ENCODE peak calls at places on chromosome 6, in seven cellular contexts. A is astrocyte of the spinal cord, Y is colonic mucosa, J is H9, U is Panc1, M is progenitor cell of endocrine pancreas, L is tibial nerve. P is an unnamed sample.

GRCh38 chr6:3852391-3852790 is 3.2 kb downstream of the FAM50B start:
- DNase-seq in A (no peak), Y (no peak), J (no peak), U (no peak), M (no peak), L (no peak), P (no peak)

GRCh38 chr6:168244961-168245551 is 74.5 kb downstream of the DACT2 start:
- DNase-seq in A (no peak), Y (no peak), J (no peak), U (no peak), M (no peak), L (no peak), P (no peak)

GRCh38 chr6:16179063-16179462 is 50.2 kb downstream of the MYLIP start:
- DNase-seq in A (no peak), Y (no peak), J (no peak), U (no peak), M (no peak), L (no peak), P (no peak)

GRCh38 chr6:165231581-165232276 is 77.7 kb downstream of the C6orf118 start:
- DNase-seq in A (peak; percentile 36), Y (no peak), J (no peak), U (peak; percentile 22), M (no peak), L (no peak), P (peak; percentile 18)

GRCh38 chr6:14276066-14276465 is 158.5 kb downstream of the CD83 start:
- DNase-seq in A (no peak), Y (no peak), J (peak; percentile 34), U (no peak), M (no peak), L (no peak), P (no peak)

GRCh38 chr6:53643481-53643965 is 22.0 kb downstream of the KLHL31 start:
- DNase-seq in A (no peak), Y (no peak), J (no peak), U (no peak), M (no peak), L (no peak), P (no peak)

GRCh38 chr6:118316796-118317384 is 231.2 kb upstream of the PLN start:
- DNase-seq in A (no peak), Y (no peak), J (no peak), U (no peak), M (no peak), L (no peak), P (no peak)

GRCh38 chr6:4607026-4607704 is 169.0 kb upstream of the CDYL start:
- DNase-seq in A (peak; percentile 93), Y (peak; percentile 47), J (no peak), U (no peak), M (no peak), L (no peak), P (no peak)

GRCh38 chr6:5151955-5152401 is 66.8 kb downstream of the PPP1R3G start:
- DNase-seq in A (peak; percentile 61), Y (no peak), J (no peak), U (no peak), M (no peak), L (no peak), P (no peak)

GRCh38 chr6:113936093-113936934 is 34.6 kb downstream of the HDAC2 start:
- DNase-seq in A (peak; percentile 76), Y (peak; percentile 44), J (no peak), U (peak; percentile 69), M (no peak), L (no peak), P (peak; percentile 10)

GRCh38 chr6:37693546-37694250 is 4.0 kb downstream of the MDGA1 start:
- DNase-seq in A (no peak), Y (no peak), J (no peak), U (no peak), M (no peak), L (no peak), P (no peak)

GRCh38 chr6:168908166-168908565 is 345.5 kb downstream of the THBS2 start:
- DNase-seq in A (peak; percentile 41), Y (no peak), J (no peak), U (no peak), M (no peak), L (no peak), P (no peak)

GRCh38 chr6:31202259-31203166 is 32.0 kb upstream of the POU5F1 start:
- DNase-seq in A (no peak), Y (peak; percentile 35), J (no peak), U (no peak), M (no peak), L (no peak), P (no peak)

GRCh38 chr6:65760285-65760684 is 53.3 kb upstream of the EYS start:
- DNase-seq in A (no peak), Y (no peak), J (no peak), U (no peak), M (no peak), L (no peak), P (no peak)

GRCh38 chr6:161094904-161095440 is 103.4 kb downstream of the MAP3K4 start:
- DNase-seq in A (no peak), Y (no peak), J (no peak), U (no peak), M (no peak), L (no peak), P (no peak)

GRCh38 chr6:129832299-129832698 is 28.8 kb downstream of the TMEM244 start:
- DNase-seq in A (no peak), Y (no peak), J (no peak), U (no peak), M (no peak), L (no peak), P (no peak)

DNA sequence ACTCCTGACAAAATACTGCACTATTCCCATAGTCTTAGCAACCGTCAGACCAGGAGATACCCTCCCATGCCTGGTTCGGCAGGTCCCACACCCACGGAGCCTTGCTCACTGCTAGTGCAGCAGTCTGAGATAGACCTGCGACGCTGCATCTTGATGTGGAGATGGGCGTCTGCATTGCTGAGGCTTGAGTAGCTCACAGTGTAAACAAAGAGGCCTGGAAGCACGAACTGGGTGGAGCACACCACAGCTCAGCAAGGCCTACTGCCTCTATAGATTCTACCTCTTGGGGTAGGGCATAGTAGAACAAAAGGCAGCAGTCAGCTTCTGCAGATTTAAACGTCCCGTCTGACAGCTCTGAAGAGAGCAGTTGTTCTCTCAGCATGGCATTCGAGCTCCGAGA is 25.4 kb downstream of the TMEM244 start:
- DNase-seq in A (no peak), Y (no peak), J (no peak), U (no peak), M (no peak), L (no peak), P (no peak)
- TF ChIP-seq CTCF in A (no peak), Y (no peak), J (no peak), U (no peak), M (no peak), L (no peak), P (no peak)

GRCh38 chr6:101114703-101115102 is 233.6 kb upstream of the ASCC3 start:
- DNase-seq in A (peak; percentile 38), Y (peak; percentile 19), J (no peak), U (peak; percentile 28), M (no peak), L (no peak), P (peak; percentile 25)

GRCh38 chr6:101113468-101114260 is 232.5 kb upstream of the ASCC3 start:
- DNase-seq in A (no peak), Y (no peak), J (no peak), U (no peak), M (no peak), L (no peak), P (no peak)

GRCh38 chr6:101120747-101121146 is 239.6 kb upstream of the ASCC3 start:
- DNase-seq in A (no peak), Y (no peak), J (no peak), U (no peak), M (no peak), L (no peak), P (no peak)

GRCh38 chr6:101117397-101118185 is 236.5 kb upstream of the ASCC3 start:
- DNase-seq in A (no peak), Y (peak; percentile 59), J (peak; percentile 79), U (no peak), M (no peak), L (no peak), P (peak; percentile 30)

GRCh38 chr6:101116337-101116736 is 235.2 kb upstream of the ASCC3 start:
- DNase-seq in A (no peak), Y (no peak), J (no peak), U (no peak), M (no peak), L (no peak), P (no peak)
- TF ChIP-seq CTCF in A (no peak), Y (no peak), J (peak; percentile 40), U (peak; percentile 11), M (no peak), L (no peak), P (no peak)

GRCh38 chr6:132598473-132598872 is 8.9 kb upstream of the TAAR5 start:
- DNase-seq in A (no peak), Y (no peak), J (peak; percentile 61), U (no peak), M (no peak), L (no peak), P (peak; percentile 3)
- TF ChIP-seq CTCF in A (peak; percentile 41), Y (no peak), J (peak; percentile 62), U (peak; percentile 53), M (peak; percentile 57), L (no peak), P (peak; percentile 34)

GRCh38 chr6:139135578-139136545 is 982 bp downstream of the HECA start:
- DNase-seq in A (peak; percentile 47), Y (peak; percentile 71), J (no peak), U (no peak), M (peak; percentile 30), L (no peak), P (peak; percentile 67)
- TF ChIP-seq CTCF in A (no peak), Y (no peak), J (no peak), U (peak; percentile 27), M (peak; percentile 8), L (peak; percentile 40), P (no peak)

GRCh38 chr6:209432-210103 is 82.7 kb upstream of the DUSP22 start:
- DNase-seq in A (no peak), Y (no peak), J (no peak), U (no peak), M (no peak), L (no peak), P (no peak)

GRCh38 chr6:206264-206663 is 86.0 kb upstream of the DUSP22 start:
- DNase-seq in A (no peak), Y (no peak), J (no peak), U (no peak), M (no peak), L (no peak), P (no peak)

GRCh38 chr6:210104-210456 is 82.2 kb upstream of the DUSP22 start:
- DNase-seq in A (no peak), Y (no peak), J (no peak), U (no peak), M (no peak), L (no peak), P (no peak)

GRCh38 chr6:208973-209372 is 83.3 kb upstream of the DUSP22 start:
- DNase-seq in A (no peak), Y (no peak), J (no peak), U (no peak), M (no peak), L (no peak), P (no peak)

GRCh38 chr6:208379-208778 is 83.9 kb upstream of the DUSP22 start:
- DNase-seq in A (no peak), Y (no peak), J (no peak), U (no peak), M (no peak), L (no peak), P (no peak)
- TF ChIP-seq CTCF in A (no peak), Y (no peak), J (no peak), U (no peak), M (no peak), L (no peak), P (no peak)

GRCh38 chr6:149746147-149746946 is at the start of gene NUP43:
- DNase-seq in A (peak; percentile 95), Y (peak; percentile 95), J (peak; percentile 96), U (peak; percentile 76), M (peak; percentile 83), L (peak; percentile 92), P (peak; percentile 82)
- TF ChIP-seq CTCF in A (peak; percentile 45), Y (peak; percentile 62), J (peak; percentile 61), U (no peak), M (peak; percentile 65), L (peak; percentile 90), P (peak; percentile 48)